ENCODE peak calls at places on chromosomes 3 and 15, in seven cellular contexts. E is HCT116, P is body of pancreas, H is sigmoid colon, D is right lobe of liver, Y is stomach, Z is adrenal gland. U is an unnamed sample.

GRCh38 chr3:64088408-64089136 is 65.3 kb upstream of the PSMD6 start:
- DNase-seq in P (no peak), H (no peak), Z (no peak), E (no peak), D (no peak), Y (no peak), U (no peak)

GRCh38 chr3:81920805-81921204 is 159.4 kb upstream of the GBE1 start:
- DNase-seq in H (no peak), Z (no peak), D (no peak), E (no peak), P (no peak), Y (no peak), U (no peak)

GRCh38 chr3:141412087-141412935 is 44.0 kb downstream of the ZBTB38 start:
- DNase-seq in D (peak; percentile 74), P (peak; percentile 69), E (no peak), H (peak; percentile 79), Y (peak; percentile 60), Z (peak; percentile 76), U (no peak)

GRCh38 chr3:13296662-13297061 is 123.5 kb downstream of the NUP210 start:
- DNase-seq in Y (no peak), E (no peak), Z (no peak), P (no peak), H (peak; percentile 13), D (no peak), U (no peak)

GRCh38 chr3:154235330-154235729 is 89.0 kb downstream of the DHX36 start:
- DNase-seq in H (no peak), Z (no peak), P (no peak), Y (no peak), E (no peak), D (no peak), U (no peak)

GRCh38 chr3:19046440-19046839 is 101.9 kb upstream of the KCNH8 start:
- DNase-seq in E (no peak), D (no peak), Z (no peak), P (no peak), Y (no peak), H (no peak), U (no peak)

GRCh38 chr3:155173771-155174170 is 93.7 kb downstream of the MME start:
- DNase-seq in P (no peak), H (no peak), Z (no peak), E (no peak), Y (no peak), D (no peak), U (no peak)

GRCh38 chr15:70632981-70633380 is 130.4 kb downstream of the UACA start:
- DNase-seq in E (no peak), P (no peak), Y (no peak), D (no peak), Z (no peak), H (no peak), U (no peak)

GRCh38 chr15:44029940-44030568 is 165.0 kb downstream of the FRMD5 start:
- DNase-seq in E (no peak), Y (no peak), P (no peak), Z (no peak), H (no peak), D (no peak), U (no peak)

GRCh38 chr3:113514265-113514769 is 639 bp downstream of the SPICE1 start:
- DNase-seq in H (no peak), Y (no peak), D (no peak), E (no peak), P (no peak), Z (no peak), U (no peak)

GRCh38 chr3:73674280-73674679 is 49.5 kb upstream of the PDZRN3 start:
- DNase-seq in D (no peak), H (no peak), Y (no peak), P (no peak), Z (peak; percentile 55), E (no peak), U (no peak)

GRCh38 chr15:48596415-48596814 is 49.1 kb downstream of the FBN1 start:
- DNase-seq in P (no peak), D (no peak), Z (no peak), H (no peak), E (no peak), Y (no peak), U (no peak)

GRCh38 chr15:83127547-83128150 is 20.2 kb downstream of the TM6SF1 start:
- DNase-seq in E (no peak), D (no peak), Z (no peak), H (no peak), Y (no peak), P (no peak), U (no peak)

GRCh38 chr15:84817461-84818081 is 415 bp downstream of the ALPK3 start:
- DNase-seq in H (no peak), P (no peak), E (no peak), D (no peak), Y (no peak), Z (peak; percentile 23), U (no peak)

GRCh38 chr15:60479711-60480110 is 769 bp upstream of the ICE2 start:
- DNase-seq in Z (no peak), E (no peak), P (no peak), H (no peak), Y (no peak), D (no peak), U (no peak)

GRCh38 chr3:33167284-33167683 is 51.3 kb downstream of the SUSD5 start:
- DNase-seq in E (no peak), Z (no peak), P (no peak), H (no peak), Y (no peak), D (no peak), U (no peak)

GRCh38 chr3:134060561-134061385 is 31.0 kb upstream of the SLCO2A1 start:
- DNase-seq in Z (no peak), P (no peak), E (no peak), Y (no peak), D (peak; percentile 35), H (no peak), U (peak; percentile 40)

GRCh38 chr3:134839422-134839821 is 44.4 kb downstream of the EPHB1 start:
- DNase-seq in Y (no peak), E (no peak), P (no peak), H (no peak), D (peak; percentile 16), Z (no peak), U (peak; percentile 41)

GRCh38 chr15:90184119-90184785 is 16.9 kb upstream of the SEMA4B start:
- DNase-seq in Z (peak; percentile 95), Y (peak; percentile 91), D (peak; percentile 93), E (peak; percentile 71), H (peak; percentile 96), P (peak; percentile 92), U (peak; percentile 70)
- TF ChIP-seq POLR2A in Z (no peak), Y (no peak), D (peak; percentile 55), E (no peak), H (no peak), P (peak; percentile 77), U (no peak)

DNA sequence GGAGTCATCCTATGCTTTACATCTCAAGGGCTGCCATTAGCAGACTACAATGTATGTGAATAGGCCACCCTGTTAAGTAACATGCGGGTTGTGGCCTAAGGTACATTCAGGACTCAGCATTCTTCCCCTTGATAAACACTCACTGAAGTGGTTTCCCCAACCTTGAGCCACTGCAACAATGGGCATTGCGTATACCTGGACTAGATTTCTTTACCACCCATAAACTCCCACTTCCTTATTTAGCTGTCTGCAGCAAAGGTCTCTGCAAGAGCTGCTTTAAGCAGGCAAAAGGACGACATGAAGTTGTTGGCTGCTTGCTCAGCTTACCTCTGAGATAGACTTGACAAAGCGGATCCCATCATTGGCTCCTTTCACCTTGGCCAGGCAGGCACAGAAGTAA is 16.2 kb downstream of the FYCO1 start:
- DNase-seq in Y (no peak), H (no peak), Z (no peak), D (no peak), E (no peak), P (no peak), U (no peak)
- H3K36me3 ChIP-seq in Y (peaks cover 62% of the 10 kb centered on the region), H (peaks cover 57% of the 10 kb centered on the region), Z (no peaks in the 10 kb centered on the region), D (peaks cover 76% of the 10 kb centered on the region), E (peaks cover 31% of the 10 kb centered on the region), P (peaks cover 17% of the 10 kb centered on the region), U (peaks cover 82% of the 10 kb centered on the region)

DNA sequence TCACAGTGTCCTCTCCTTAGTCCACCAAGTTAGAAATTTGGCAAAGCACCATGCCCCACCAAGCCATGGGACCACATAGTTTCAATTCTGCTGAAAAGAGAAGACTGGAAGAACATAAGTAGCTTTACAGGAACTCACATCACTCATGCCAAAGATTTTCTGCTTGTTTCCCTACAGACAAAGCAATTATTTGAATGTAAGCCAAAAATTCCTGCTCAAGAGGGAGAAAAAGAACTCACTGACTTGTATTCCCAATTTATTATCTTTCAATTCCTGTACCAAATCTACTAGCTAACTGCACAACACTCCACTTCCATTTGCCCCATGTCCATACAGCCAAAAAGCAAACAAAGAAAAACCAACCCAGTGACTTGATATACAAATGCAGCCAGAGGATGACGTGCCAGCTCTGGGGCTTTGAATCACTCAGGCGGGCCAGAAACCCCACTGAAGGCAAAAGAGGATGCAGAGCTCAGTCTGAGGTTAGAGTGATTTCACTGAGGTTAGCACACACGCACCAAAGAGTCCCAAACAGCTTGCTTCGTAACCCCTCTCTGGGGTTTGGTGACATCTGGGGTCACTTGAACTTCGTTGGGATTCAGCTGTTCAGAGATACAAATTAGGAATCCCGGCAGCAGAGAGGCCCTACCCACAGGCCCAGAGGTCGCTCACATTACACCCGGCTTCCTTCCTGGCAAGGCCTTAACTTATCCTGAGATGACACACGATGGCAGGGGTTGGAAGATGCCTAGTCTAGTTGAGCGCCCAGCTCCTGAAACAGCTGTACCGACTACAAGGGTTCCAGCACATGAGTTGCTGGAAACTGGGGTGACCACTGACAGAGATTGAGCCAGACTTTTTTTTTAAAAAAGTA is 1.7 kb downstream of the RFTN1 start:
- DNase-seq in Z (peak; percentile 32), Y (peak; percentile 56), E (no peak), D (peak; percentile 60), H (peak; percentile 73), P (peak; percentile 28), U (peak; percentile 81)
- TF ChIP-seq POLR2A in Z (no peak), Y (no peak), E (no peak), D (no peak), H (no peak), P (no peak), U (no peak)

GRCh38 chr3:111904376-111905241 is 45.5 kb downstream of the PHLDB2 start:
- DNase-seq in Z (no peak), H (no peak), Y (no peak), P (no peak), D (no peak), E (peak; percentile 89), U (no peak)

GRCh38 chr3:111902534-111902933 is 43.5 kb downstream of the PHLDB2 start:
- DNase-seq in Y (no peak), Z (no peak), P (no peak), D (no peak), E (no peak), H (no peak), U (no peak)

GRCh38 chr3:111903067-111903511 is 44.0 kb downstream of the PHLDB2 start:
- DNase-seq in Z (no peak), P (no peak), H (no peak), E (peak; percentile 98), D (no peak), Y (no peak), U (no peak)

GRCh38 chr3:111907151-111907550 is 48.1 kb downstream of the PHLDB2 start:
- DNase-seq in D (no peak), Y (no peak), P (no peak), E (no peak), Z (no peak), H (no peak), U (no peak)

DNA sequence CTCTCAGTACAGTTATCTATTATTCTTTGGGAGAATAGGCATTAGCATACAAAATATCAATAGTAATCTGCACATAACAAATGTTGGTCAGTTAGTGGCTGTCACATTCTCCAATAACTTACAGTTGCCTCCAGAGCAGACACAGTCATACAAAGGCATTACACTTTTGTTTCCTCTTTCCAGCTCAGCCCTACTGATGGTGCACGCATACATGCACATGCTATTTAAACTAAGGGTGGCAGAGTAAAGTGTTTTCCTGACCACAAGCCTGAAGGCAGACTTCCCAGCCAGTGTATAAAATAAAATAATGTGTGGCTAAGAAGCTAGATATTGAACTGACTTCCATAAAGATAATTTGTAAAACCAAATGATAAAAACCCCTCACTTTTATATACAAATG is 47.6 kb downstream of the PHLDB2 start:
- DNase-seq in P (no peak), Y (no peak), H (no peak), D (no peak), Z (no peak), E (no peak), U (no peak)
- H3K36me3 ChIP-seq in P (no peaks in the 10 kb centered on the region), Y (no peaks in the 10 kb centered on the region), H (no peaks in the 10 kb centered on the region), D (no peaks in the 10 kb centered on the region), Z (no peaks in the 10 kb centered on the region), E (no peaks in the 10 kb centered on the region), U (peaks cover 4% of the 10 kb centered on the region)